ENCODE peak calls at places on chromosomes 6 and 20, in seven cellular contexts. P is HCT116; O is mucosa of descending colon; W is fibroblast of pulmonary artery; D is activated CD8-positive, alpha-beta T cell treated with anti-CD3 and anti-CD28 coated beads for 36 hours; G is progenitor cell of endocrine pancreas; M is endothelial cell. B is an unnamed sample.
A peak's percentile ranks its signal among the peaks of the same experiment; 100 is the strongest.

GRCh38 chr6:99416892-99417767 is 8.0 kb downstream of the PNISR start:
- DNase-seq in G (no peak), O (no peak), D (no peak), W (no peak), M (no peak), P (no peak), B (no peak)

GRCh38 chr6:139821669-139822223 is 447.3 kb upstream of the CITED2 start:
- DNase-seq in P (no peak), W (peak; percentile 17), O (no peak), G (no peak), M (no peak), D (no peak), B (no peak)

GRCh38 chr6:119333063-119333609 is 16.4 kb downstream of the MAN1A1 start:
- DNase-seq in G (no peak), P (no peak), M (no peak), W (no peak), D (no peak), O (no peak), B (no peak)

GRCh38 chr20:62704341-62704948 is 4.2 kb upstream of the NTSR1 start:
- DNase-seq in D (no peak), W (peak; percentile 92), G (no peak), P (peak; percentile 91), M (no peak), O (peak; percentile 64), B (no peak)

GRCh38 chr6:135940783-135941182 is 89.3 kb downstream of the PDE7B start:
- DNase-seq in D (no peak), M (no peak), G (no peak), W (no peak), P (no peak), O (no peak), B (no peak)

GRCh38 chr6:41601248-41601549 is 37.1 kb upstream of the MDFI start:
- DNase-seq in W (no peak), P (no peak), M (no peak), D (no peak), G (no peak), O (no peak), B (no peak)

GRCh38 chr20:54069501-54069971 is 858 bp downstream of the BCAS1 start:
- DNase-seq in M (no peak), G (no peak), W (no peak), O (no peak), P (no peak), D (no peak), B (no peak)

GRCh38 chr6:101397199-101397598 is 3.7 kb downstream of the GRIK2 start:
- DNase-seq in M (no peak), P (no peak), G (no peak), D (no peak), O (no peak), W (peak; percentile 43), B (no peak)

GRCh38 chr6:69631552-69632346 is 165.1 kb downstream of the LMBRD1 start:
- DNase-seq in O (no peak), D (no peak), M (no peak), P (no peak), W (no peak), G (no peak), B (no peak)

GRCh38 chr6:21738180-21739094 is 144.9 kb downstream of the SOX4 start:
- DNase-seq in O (no peak), M (no peak), W (no peak), P (no peak), G (no peak), D (no peak), B (no peak)

GRCh38 chr20:297925-298754 is 770 bp downstream of the ZCCHC3 start:
- DNase-seq in W (peak; percentile 72), G (peak; percentile 19), M (peak; percentile 44), O (peak; percentile 91), D (peak; percentile 66), P (no peak), B (peak; percentile 23)

GRCh38 chr20:53750827-53751393 is 157.3 kb upstream of the ZNF217 start:
- DNase-seq in G (no peak), W (peak; percentile 83), M (no peak), D (peak; percentile 76), O (no peak), P (no peak), B (no peak)

GRCh38 chr6:91509711-91510110 is 922.8 kb upstream of the MAP3K7 start:
- DNase-seq in W (no peak), M (no peak), D (no peak), P (no peak), O (no peak), G (no peak), B (no peak)
- TF ChIP-seq CTCF in W (no peak), M (no peak), D (no peak), P (no peak), O (no peak), G (no peak), B (no peak)

GRCh38 chr6:63635563-63636515 is at the start of gene PHF3:
- DNase-seq in O (peak; percentile 94), M (peak; percentile 88), D (peak; percentile 91), P (peak; percentile 79), G (peak; percentile 85), W (peak; percentile 91), B (peak; percentile 79)
- TF ChIP-seq CTCF in O (no peak), M (no peak), D (peak; percentile 11), P (no peak), G (peak; percentile 22), W (peak; percentile 13), B (peak; percentile 13)

DNA sequence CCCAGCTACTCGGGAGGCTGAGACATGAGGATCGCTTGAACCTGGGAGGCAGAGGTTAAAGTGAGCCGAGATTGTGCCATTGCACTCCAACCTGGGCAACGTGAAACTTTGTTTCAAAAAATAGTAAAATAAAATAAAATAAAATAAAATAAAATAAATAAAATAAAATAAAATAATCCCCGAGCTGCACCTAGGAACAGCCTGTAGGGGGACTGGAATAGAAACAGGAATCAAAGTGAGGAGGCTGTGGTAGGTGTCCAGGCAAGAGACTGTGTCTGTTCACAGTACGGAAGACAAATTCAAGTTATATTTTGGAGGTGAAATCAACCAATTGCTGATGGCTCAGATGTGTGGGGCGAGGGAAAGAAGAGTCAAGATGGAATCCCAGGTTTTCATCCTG is 86.2 kb downstream of the KCNB1 start:
- DNase-seq in M (no peak), D (no peak), P (no peak), O (no peak), G (no peak), W (no peak), B (no peak)
- TF ChIP-seq CTCF in M (peak; percentile 41), D (no peak), P (no peak), O (no peak), G (peak; percentile 24), W (peak; percentile 21), B (peak; percentile 51)

GRCh38 chr6:8066108-8066507 is 1.9 kb upstream of the BLOC1S5 start:
- DNase-seq in G (no peak), P (no peak), O (no peak), W (no peak), D (peak; percentile 15), M (no peak), B (no peak)
- TF ChIP-seq CTCF in G (peak; percentile 8), P (no peak), O (no peak), W (peak; percentile 11), D (no peak), M (no peak), B (peak; percentile 18)